ENCODE peak calls at places on chromosomes 16 and 17, in five cellular contexts. V is CD8-positive, alpha-beta T cell; N is pancreas; W is adipocyte; D is K562. Y is an unnamed sample. For H3K36me3, the result is how much of the 10 kb centered on the place peaks cover.

GRCh38 chr17:28744802-28745051 is 916 bp downstream of the TRAF4 start:
- DNase-seq in V (no peak), W (no peak), D (no peak), N (no peak), Y (no peak)

GRCh38 chr17:15169676-15170075 is 95.5 kb downstream of the PMP22 start:
- DNase-seq in D (no peak), W (no peak), V (no peak), N (no peak), Y (no peak)

GRCh38 chr17:76262732-76263344 is 2.3 kb upstream of the UBALD2 start:
- DNase-seq in W (no peak), D (no peak), V (no peak), N (peak), Y (no peak)

GRCh38 chr16:13307861-13308260 is 406.5 kb downstream of the SHISA9 start:
- DNase-seq in D (no peak), N (no peak), V (no peak), W (no peak), Y (no peak)

GRCh38 chr16:8370374-8371015 is 219.8 kb downstream of the TMEM114 start:
- DNase-seq in D (peak), W (no peak), N (peak), V (no peak), Y (no peak)

GRCh38 chr16:28258571-28258970 is 33.8 kb upstream of the SBK1 start:
- DNase-seq in N (no peak), D (no peak), W (peak), V (no peak), Y (peak)

GRCh38 chr16:64094170-64094960 is 1027.5 kb downstream of the CDH11 start:
- DNase-seq in N (no peak), W (peak), D (no peak), V (no peak), Y (no peak)

GRCh38 chr17:60157487-60158040 is 7.8 kb downstream of the CA4 start:
- DNase-seq in W (no peak), V (no peak), D (no peak), N (no peak), Y (no peak)

GRCh38 chr17:82030470-82031302 is 792 bp upstream of the RAC3 start:
- DNase-seq in W (peak), V (peak), D (peak), N (peak), Y (peak)

GRCh38 chr17:64679710-64680216 is 17.7 kb upstream of the SMURF2 start:
- DNase-seq in N (no peak), D (no peak), W (peak), V (no peak), Y (no peak)

GRCh38 chr17:600576-601301 is 113.9 kb downstream of the VPS53 start:
- DNase-seq in V (no peak), N (no peak), W (peak), D (no peak), Y (no peak)

GRCh38 chr17:81514735-81515529 is 2.3 kb upstream of the ACTG1 start:
- DNase-seq in W (peak), V (no peak), D (peak), N (peak), Y (peak)

GRCh38 chr17:8611135-8611534 is 19.4 kb downstream of the MYH10 start:
- DNase-seq in W (peak), D (no peak), V (no peak), N (no peak), Y (no peak)

GRCh38 chr17:751269-752001 is 629 bp downstream of the GEMIN4 start:
- DNase-seq in D (peak), N (peak), V (peak), W (peak), Y (peak)

GRCh38 chr16:4419402-4419801 is 3.0 kb upstream of the CORO7 start:
- DNase-seq in V (no peak), N (no peak), W (no peak), D (no peak), Y (no peak)

GRCh38 chr16:10558746-10559641 is 21.4 kb downstream of the EMP2 start:
- DNase-seq in V (no peak), N (peak), W (no peak), D (no peak), Y (no peak)

GRCh38 chr17:79984045-79984840 is 51.4 kb downstream of the TBC1D16 start:
- DNase-seq in W (no peak), V (no peak), D (no peak), N (no peak), Y (no peak)

GRCh38 chr16:50908468-50908867 is 166.6 kb downstream of the CYLD start:
- DNase-seq in N (no peak), D (no peak), W (no peak), V (no peak), Y (no peak)

GRCh38 chr16:9042943-9043680 is 48.3 kb upstream of the HAPSTR1 start:
- DNase-seq in N (no peak), V (no peak), D (no peak), W (peak), Y (no peak)

GRCh38 chr17:21511368-21512195 is 135.4 kb downstream of the KCNJ12 start:
- DNase-seq in N (peak), W (peak), D (peak), V (peak), Y (peak)

GRCh38 chr17:72935984-72936383 is 156.5 kb downstream of the SLC39A11 start:
- DNase-seq in D (no peak), W (no peak), N (no peak), V (no peak), Y (no peak)

GRCh38 chr17:78378225-78379133 is at the start of gene PGS1:
- DNase-seq in N (peak), W (peak), V (peak), D (peak), Y (peak)

GRCh38 chr16:684067-684794 is at the start of gene JMJD8:
- DNase-seq in V (peak), N (peak), D (peak), W (peak), Y (peak)

GRCh38 chr16:680967-681745 is 946 bp downstream of the STUB1 start:
- DNase-seq in W (peak), D (peak), V (no peak), N (no peak), Y (peak)

GRCh38 chr16:681746-682427 is 1.7 kb downstream of the STUB1 start:
- DNase-seq in D (peak), V (no peak), N (no peak), W (no peak), Y (no peak)

GRCh38 chr16:683396-684066 is 603 bp downstream of the JMJD8 start:
- DNase-seq in D (peak), W (no peak), N (no peak), V (no peak), Y (no peak)

GRCh38 chr16:682493-683395 is 1.4 kb downstream of the JMJD8 start:
- DNase-seq in V (no peak), D (no peak), N (no peak), W (no peak), Y (no peak)
- H3K36me3 ChIP-seq in V (under half), D (half or more), N (under half), W (under half), Y (half or more)

GRCh38 chr17:50607522-50607921 is 27.2 kb upstream of the ABCC3 start:
- DNase-seq in N (no peak), W (no peak), V (no peak), D (no peak), Y (no peak)

GRCh38 chr17:50602514-50603235 is 32.0 kb upstream of the ABCC3 start:
- DNase-seq in V (no peak), N (no peak), D (no peak), W (no peak), Y (no peak)

GRCh38 chr17:50603340-50603739 is 31.3 kb upstream of the ABCC3 start:
- DNase-seq in N (no peak), V (no peak), D (peak), W (no peak), Y (peak)

GRCh38 chr17:50604470-50604869 is 30.2 kb upstream of the ABCC3 start:
- DNase-seq in W (peak), D (no peak), V (no peak), N (no peak), Y (no peak)

DNA sequence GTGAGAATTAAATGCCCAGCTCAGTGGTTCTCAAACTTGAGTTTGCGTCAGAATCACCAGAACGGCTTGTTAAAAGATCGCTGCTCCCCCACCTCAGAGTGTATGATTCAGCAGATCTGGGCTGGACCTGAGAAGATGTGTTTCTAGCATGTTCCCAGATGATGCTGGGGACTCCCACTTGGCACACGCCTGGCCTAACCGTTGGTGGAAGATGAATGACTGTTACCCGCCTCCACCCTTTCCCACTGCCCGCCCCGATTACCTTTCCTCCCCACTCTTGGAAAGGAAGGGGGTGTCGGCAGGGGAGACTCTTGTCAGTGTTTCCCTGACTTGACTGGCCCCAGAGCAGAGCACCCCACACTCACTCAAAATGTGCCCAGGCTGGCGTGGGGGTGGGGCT is 29.2 kb upstream of the ABCC3 start:
- DNase-seq in V (no peak), W (no peak), N (no peak), D (peak), Y (no peak)
- H3K36me3 ChIP-seq in V (under half), W (under half), N (under half), D (under half), Y (half or more)

DNA sequence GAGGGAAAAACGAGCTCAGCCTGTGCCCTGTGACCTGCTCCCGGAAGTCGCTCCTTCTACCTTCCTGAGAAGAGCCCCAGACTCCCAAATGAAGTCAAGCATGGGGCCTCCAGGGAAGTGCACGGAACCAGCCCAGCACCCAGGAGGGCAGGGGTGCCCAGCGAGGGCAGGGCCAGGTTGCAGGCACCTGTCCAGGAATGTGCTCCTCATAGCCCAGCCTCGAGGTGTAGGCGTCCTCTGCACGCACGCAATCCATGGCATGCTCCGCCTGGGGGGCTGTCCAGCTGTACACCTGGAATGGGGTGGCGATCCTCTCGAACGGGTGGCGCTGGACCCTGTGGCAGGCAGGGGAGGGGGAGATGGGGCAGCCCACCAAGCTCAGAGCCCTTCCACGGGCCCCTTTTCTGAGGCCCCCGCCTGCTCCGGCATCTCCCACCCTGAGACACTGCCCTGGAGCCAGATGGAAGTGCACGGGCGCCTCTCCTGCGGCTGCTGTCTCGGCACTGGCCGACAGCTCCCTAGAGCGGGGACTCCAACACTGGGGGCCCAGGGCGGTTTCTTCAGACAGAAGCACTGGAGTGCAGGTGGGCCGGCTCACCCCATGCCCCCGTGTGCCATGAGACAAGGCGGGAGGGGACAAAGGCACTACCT is 10.9 kb downstream of the CLUH start:
- DNase-seq in V (no peak), D (no peak), W (no peak), N (no peak), Y (peak)
- H3K36me3 ChIP-seq in V (under half), D (half or more), W (half or more), N (under half), Y (half or more)

GRCh38 chr17:47929218-47930000 is 12.0 kb upstream of the PNPO start:
- DNase-seq in V (no peak), N (no peak), D (no peak), W (no peak), Y (peak)

GRCh38 chr17:47924785-47925676 is 16.3 kb upstream of the PNPO start:
- DNase-seq in D (no peak), N (no peak), W (no peak), V (no peak), Y (no peak)

GRCh38 chr17:47927821-47928400 is 13.5 kb upstream of the PNPO start:
- DNase-seq in V (no peak), N (no peak), W (no peak), D (no peak), Y (no peak)

GRCh38 chr17:47928415-47928814 is 13.0 kb upstream of the PNPO start:
- DNase-seq in W (no peak), V (no peak), N (no peak), D (peak), Y (no peak)

DNA sequence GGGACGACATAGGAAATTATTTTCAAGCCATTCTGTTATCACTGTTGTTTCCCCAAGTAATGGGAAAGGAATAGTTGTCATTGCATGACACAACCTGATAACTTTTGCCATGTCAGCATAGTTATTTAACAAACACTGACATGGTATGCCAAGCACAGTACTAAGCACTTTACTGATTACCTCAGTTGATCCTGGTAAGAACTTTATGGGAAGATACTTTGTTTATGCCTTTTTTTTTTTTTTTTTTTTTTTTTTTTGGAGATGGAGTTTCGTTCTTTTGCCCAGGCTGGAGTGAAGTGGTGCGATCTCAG is 15.7 kb upstream of the PNPO start:
- DNase-seq in W (no peak), N (no peak), D (no peak), V (no peak), Y (no peak)
- H3K36me3 ChIP-seq in W (under half), N (under half), D (half or more), V (under half), Y (half or more)

GRCh38 chr16:89522287-89522686 is 14.1 kb downstream of the SPG7 start:
- DNase-seq in W (no peak), V (no peak), D (no peak), N (no peak), Y (no peak)
- H3K36me3 ChIP-seq in W (half or more), V (half or more), D (half or more), N (under half), Y (under half)

GRCh38 chr16:74633686-74634085 is 26.8 kb upstream of the GLG1 start:
- DNase-seq in D (no peak), N (no peak), W (no peak), V (no peak), Y (no peak)
- H3K36me3 ChIP-seq in D (half or more), N (under half), W (half or more), V (half or more), Y (half or more)

DNA sequence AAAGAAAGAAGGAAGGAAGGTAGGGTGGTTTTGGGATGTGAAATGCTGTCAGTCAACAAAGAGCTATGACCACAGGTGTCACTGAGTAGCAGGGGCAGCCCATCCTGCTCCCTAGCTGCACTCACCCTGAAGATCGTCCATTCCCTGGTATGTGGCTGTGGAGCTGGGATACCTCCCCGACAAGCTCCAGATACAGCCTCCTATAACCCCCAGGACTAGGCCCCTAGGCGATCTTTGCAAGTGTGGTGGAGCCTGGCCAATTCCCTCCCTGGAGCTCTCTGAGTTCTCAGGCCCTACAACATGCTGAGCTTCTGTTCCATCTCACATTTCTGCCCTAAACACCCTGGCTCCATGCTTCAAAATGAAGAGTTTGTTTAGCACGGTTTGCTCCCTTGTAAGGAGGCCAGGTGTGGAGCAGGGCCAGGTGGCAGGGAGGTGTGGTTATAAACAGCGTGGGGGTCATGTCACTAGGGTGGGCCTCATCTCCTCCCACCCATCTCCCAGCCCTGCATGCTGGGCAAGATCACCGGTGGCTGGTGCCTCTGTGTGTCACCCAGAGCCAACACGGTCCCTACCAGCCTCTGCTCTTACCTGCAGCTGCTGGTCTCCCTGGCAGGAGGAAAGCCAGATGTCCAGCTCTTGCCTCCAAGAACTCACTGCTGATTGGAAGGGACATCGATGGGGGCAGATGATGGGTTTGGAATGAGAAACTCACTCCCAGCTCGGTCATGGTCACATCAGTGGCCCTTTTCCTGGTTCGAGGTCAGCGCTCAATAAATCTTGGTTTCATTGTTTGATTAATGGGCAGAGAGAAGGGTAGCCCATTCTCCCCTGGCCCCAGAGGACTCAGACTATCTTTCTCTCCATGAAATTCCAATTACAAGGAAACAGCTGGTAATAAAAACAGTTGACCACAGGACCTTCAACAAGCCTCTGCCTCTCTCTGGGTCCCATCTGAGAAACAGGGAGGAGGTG is 511.0 kb upstream of the CDH5 start:
- DNase-seq in D (no peak), N (no peak), V (no peak), W (no peak), Y (no peak)
- H3K36me3 ChIP-seq in D (under half), N (under half), V (under half), W (under half), Y (under half)

Y was measured in WERI-Rb-1.